ENCODE peak calls at places on chromosomes 12 and 14, in nine cellular contexts. J, V, F, B, E, T, Z, Y and G are unnamed samples.

GRCh38 chr12:19572920-19573558 is 133.7 kb downstream of the AEBP2 start:
- DNase-seq in J (no peak), V (no peak), F (peak; percentile 52), B (no peak), E (peak; percentile 9), T (no peak), Z (no peak), Y (no peak), G (no peak)

GRCh38 chr12:119682635-119683340 is 14.9 kb downstream of the PRKAB1 start:
- DNase-seq in J (no peak), V (no peak), F (no peak), B (no peak), E (no peak), T (no peak), Z (no peak), Y (no peak), G (no peak)

GRCh38 chr12:68162374-68162773 is 2.8 kb upstream of the IFNG start:
- DNase-seq in J (no peak), V (no peak), F (peak; percentile 6), B (no peak), E (peak; percentile 42), T (no peak), Z (no peak), Y (no peak), G (no peak)

GRCh38 chr12:113056631-113057488 is at the start of gene DTX1:
- DNase-seq in J (no peak), V (peak; percentile 59), F (peak; percentile 3), B (no peak), E (no peak), T (peak; percentile 31), Z (no peak), Y (no peak), G (no peak)

GRCh38 chr12:64757778-64758177 is 1.4 kb downstream of the GNS start:
- DNase-seq in J (no peak), V (no peak), F (no peak), B (no peak), E (no peak), T (no peak), Z (no peak), Y (no peak), G (no peak)

GRCh38 chr12:16581416-16581815 is 24.5 kb downstream of the LMO3 start:
- DNase-seq in J (no peak), V (no peak), F (peak; percentile 25), B (no peak), E (no peak), T (no peak), Z (no peak), Y (no peak), G (no peak)

GRCh38 chr12:52246720-52247621 is 13.9 kb downstream of the KRT7 start:
- DNase-seq in J (no peak), V (peak; percentile 55), F (peak; percentile 37), B (no peak), E (no peak), T (no peak), Z (no peak), Y (peak; percentile 41), G (no peak)

GRCh38 chr12:52005903-52006703 is 643 bp upstream of the TAMALIN start:
- DNase-seq in J (peak; percentile 87), V (peak; percentile 71), F (no peak), B (no peak), E (no peak), T (no peak), Z (no peak), Y (peak; percentile 52), G (peak; percentile 70)

GRCh38 chr12:120242971-120243699 is 22.4 kb downstream of the PXN start:
- DNase-seq in J (no peak), V (no peak), F (no peak), B (no peak), E (no peak), T (no peak), Z (no peak), Y (no peak), G (no peak)

GRCh38 chr12:45991289-45992249 is 1.2 kb upstream of the SCAF11 start:
- DNase-seq in J (peak; percentile 86), V (peak; percentile 88), F (peak; percentile 60), B (no peak), E (no peak), T (peak; percentile 72), Z (peak; percentile 63), Y (peak; percentile 75), G (peak; percentile 74)

GRCh38 chr12:30661210-30661609 is 34.5 kb downstream of the IPO8 start:
- DNase-seq in J (no peak), V (no peak), F (no peak), B (no peak), E (no peak), T (no peak), Z (no peak), Y (no peak), G (no peak)

GRCh38 chr12:58502236-58502635 is 418.1 kb downstream of the LRIG3 start:
- DNase-seq in J (no peak), V (no peak), F (peak; percentile 69), B (no peak), E (no peak), T (no peak), Z (no peak), Y (no peak), G (no peak)

GRCh38 chr12:69096669-69097364 is 142.6 kb upstream of the CPSF6 start:
- DNase-seq in J (no peak), V (no peak), F (peak; percentile 79), B (no peak), E (no peak), T (no peak), Z (no peak), Y (no peak), G (no peak)

GRCh38 chr12:2819810-2820209 is 7.3 kb downstream of the ITFG2 start:
- DNase-seq in J (no peak), V (no peak), F (no peak), B (no peak), E (no peak), T (no peak), Z (no peak), Y (no peak), G (no peak)

GRCh38 chr12:94973202-94973601 is 30.3 kb downstream of the NDUFA12 start:
- DNase-seq in J (no peak), V (no peak), F (peak; percentile 65), B (no peak), E (no peak), T (no peak), Z (no peak), Y (no peak), G (no peak)

GRCh38 chr14:95870772-95871171 is 5.9 kb upstream of the TUNAR start:
- DNase-seq in J (no peak), V (no peak), F (no peak), B (no peak), E (no peak), T (no peak), Z (no peak), Y (no peak), G (no peak)

GRCh38 chr14:105267820-105268548 is 19.7 kb downstream of the BTBD6 start:
- DNase-seq in J (no peak), V (no peak), F (peak; percentile 33), B (no peak), E (no peak), T (no peak), Z (no peak), Y (no peak), G (no peak)

GRCh38 chr14:56474419-56475022 is 105.1 kb upstream of the TMEM260 start:
- DNase-seq in J (no peak), V (no peak), F (peak; percentile 16), B (no peak), E (no peak), T (no peak), Z (no peak), Y (no peak), G (no peak)

GRCh38 chr12:116319316-116319715 is 41.8 kb upstream of the MED13L start:
- DNase-seq in J (no peak), V (no peak), F (peak; percentile 49), B (no peak), E (no peak), T (no peak), Z (no peak), Y (no peak), G (no peak)

GRCh38 chr12:116319851-116320621 is 42.5 kb upstream of the MED13L start:
- DNase-seq in J (peak; percentile 86), V (peak; percentile 83), F (peak; percentile 98), B (peak; percentile 96), E (no peak), T (peak; percentile 64), Z (peak; percentile 81), Y (no peak), G (peak; percentile 88)

GRCh38 chr12:116321913-116322312 is 44.4 kb upstream of the MED13L start:
- DNase-seq in J (no peak), V (no peak), F (no peak), B (no peak), E (no peak), T (no peak), Z (no peak), Y (no peak), G (no peak)

GRCh38 chr12:116318738-116319050 is 41.2 kb upstream of the MED13L start:
- DNase-seq in J (no peak), V (no peak), F (no peak), B (no peak), E (no peak), T (no peak), Z (peak; percentile 40), Y (peak; percentile 84), G (no peak)

GRCh38 chr12:116320839-116321238 is 43.3 kb upstream of the MED13L start:
- DNase-seq in J (no peak), V (no peak), F (peak; percentile 20), B (no peak), E (no peak), T (no peak), Z (no peak), Y (no peak), G (no peak)
- H3K4me3 ChIP-seq in J (no peak overlapping the region), V (no peak overlapping the region), F (no peak overlapping the region), B (no peak overlapping the region), E (no peak overlapping the region), T (no peak overlapping the region), Z (no peak overlapping the region), Y (no peak overlapping the region), G (no peak overlapping the region)

DNA sequence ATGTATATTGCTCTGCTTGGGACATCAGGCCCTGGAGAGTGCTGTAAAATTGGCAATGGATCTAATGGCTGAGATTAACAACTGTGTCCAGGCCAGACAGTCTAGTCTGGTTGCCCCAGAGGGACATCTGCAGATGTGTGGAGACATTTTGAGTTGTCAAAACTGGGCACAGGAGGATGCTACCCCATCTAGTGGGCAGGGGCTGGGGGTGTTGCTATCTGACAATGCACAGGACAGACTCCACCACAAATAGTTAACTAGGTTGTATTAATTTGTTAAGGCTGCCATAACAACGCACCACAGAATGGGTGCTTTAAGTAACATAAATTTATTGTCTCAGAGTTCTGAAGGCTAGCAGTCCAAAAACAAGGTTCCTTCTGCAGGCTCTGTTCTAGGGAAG is 302.5 kb upstream of the AMIGO2 start:
- DNase-seq in J (no peak), V (no peak), F (no peak), B (no peak), E (no peak), T (no peak), Z (no peak), Y (no peak), G (no peak)
- H3K27me3 ChIP-seq in J (no peaks in the 10 kb centered on the region), V (no peaks in the 10 kb centered on the region), F (no peaks in the 10 kb centered on the region), B (no peaks in the 10 kb centered on the region), E (no peaks in the 10 kb centered on the region), T (no peaks in the 10 kb centered on the region), Z (no peaks in the 10 kb centered on the region), Y (no peaks in the 10 kb centered on the region), G (no peaks in the 10 kb centered on the region)

GRCh38 chr14:50795909-50796308 is 35.1 kb downstream of the NIN start:
- DNase-seq in J (no peak), V (no peak), F (no peak), B (no peak), E (no peak), T (no peak), Z (no peak), Y (no peak), G (no peak)
- H3K4me3 ChIP-seq in J (no peak overlapping the region), V (no peak overlapping the region), F (no peak overlapping the region), B (no peak overlapping the region), E (no peak overlapping the region), T (no peak overlapping the region), Z (no peak overlapping the region), Y (no peak overlapping the region), G (no peak overlapping the region)

GRCh38 chr12:54014315-54015209 is 5.8 kb downstream of the HOXC8 start:
- DNase-seq in J (peak; percentile 48), V (peak; percentile 70), F (no peak), B (no peak), E (no peak), T (no peak), Z (no peak), Y (no peak), G (no peak)
- H3K27me3 ChIP-seq in J (no peaks in the 10 kb centered on the region), V (peaks cover 9% of the 10 kb centered on the region), F (peaks cover 55% of the 10 kb centered on the region), B (peaks cover 23% of the 10 kb centered on the region), E (peaks cover 18% of the 10 kb centered on the region), T (no peaks in the 10 kb centered on the region), Z (no peaks in the 10 kb centered on the region), Y (peaks cover 42% of the 10 kb centered on the region), G (no peaks in the 10 kb centered on the region)